ENCODE peak calls at places on chromosomes 7 and 10, in four cellular contexts. F is cardiac fibroblast, G is NCI-H2029, U is A549. Z is an unnamed sample.
A peak's percentile ranks its signal among the peaks of the same experiment; 100 is the strongest.

GRCh38 chr10:80459047-80459865 is 5.1 kb downstream of the TSPAN14 start:
- DNase-seq in F (peak; percentile 75), G (no peak), U (no peak), Z (no peak)

GRCh38 chr7:96416599-96416998 is 94.7 kb upstream of the SLC25A13 start:
- DNase-seq in F (no peak), G (no peak), U (no peak), Z (peak; percentile 25)

GRCh38 chr10:122018951-122019413 is 30.0 kb downstream of the TACC2 start:
- DNase-seq in F (no peak), G (no peak), U (no peak), Z (no peak)

GRCh38 chr10:87547734-87548311 is 43.1 kb downstream of the MINPP1 start:
- DNase-seq in F (peak; percentile 80), G (no peak), U (no peak), Z (no peak)

GRCh38 chr10:14560274-14560673 is 214.4 kb downstream of the FAM107B start:
- DNase-seq in F (no peak), G (no peak), U (peak; percentile 48), Z (peak; percentile 87)

GRCh38 chr7:1572111-1572510 is 2.3 kb upstream of the PSMG3 start:
- DNase-seq in F (no peak), G (no peak), U (no peak), Z (no peak)

GRCh38 chr7:35787925-35788324 is 12.9 kb upstream of the SEPTIN7 start:
- DNase-seq in F (no peak), G (no peak), U (no peak), Z (no peak)

GRCh38 chr7:43591551-43592180 is 8.8 kb downstream of the STK17A start:
- DNase-seq in F (no peak), G (no peak), U (no peak), Z (no peak)

GRCh38 chr7:79876769-79877362 is 257.8 kb upstream of the GNAI1 start:
- DNase-seq in F (peak; percentile 80), G (no peak), U (no peak), Z (no peak)

GRCh38 chr7:8063706-8064297 is 95.2 kb downstream of the GLCCI1 start:
- DNase-seq in F (peak; percentile 11), G (no peak), U (no peak), Z (no peak)

GRCh38 chr10:124550305-124551034 is 88.8 kb downstream of the LHPP start:
- DNase-seq in F (no peak), G (no peak), U (no peak), Z (no peak)

GRCh38 chr10:101018600-101019439 is 12.1 kb downstream of the PDZD7 start:
- DNase-seq in F (peak; percentile 88), G (peak; percentile 10), U (peak; percentile 95), Z (peak; percentile 47)

Z was measured in dermis microvascular lymphatic vessel endothelial cell.